ENCODE peak calls at places on chromosomes 3 and 15, in eight cellular contexts. W, H, N, C, I, V, F and G are unnamed samples.

GRCh38 chr3:183306798-183307671 is 54.0 kb downstream of the B3GNT5 start:
- DNase-seq in W (no peak), C (peak; percentile 48), V (peak; percentile 49), N (peak; percentile 87), H (no peak), F (no peak), I (peak; percentile 59), G (no peak)

GRCh38 chr3:53464424-53464823 is 30.0 kb upstream of the CACNA1D start:
- DNase-seq in F (no peak), I (no peak), H (no peak), V (no peak), N (peak; percentile 62), W (no peak), C (peak; percentile 80), G (no peak)

GRCh38 chr3:63582943-63583500 is 69.5 kb upstream of the SNTN start:
- DNase-seq in N (no peak), F (no peak), C (no peak), I (no peak), W (no peak), V (no peak), H (no peak), G (no peak)

GRCh38 chr15:65044724-65045481 is at the start of gene SLC51B:
- DNase-seq in C (peak; percentile 92), I (no peak), V (no peak), F (no peak), H (no peak), W (no peak), N (no peak), G (no peak)

GRCh38 chr15:31384568-31384967 is 57.9 kb downstream of the KLF13 start:
- DNase-seq in N (no peak), F (no peak), W (peak; percentile 53), V (no peak), H (no peak), I (no peak), C (no peak), G (no peak)

GRCh38 chr3:87509401-87509800 is 233.0 kb upstream of the POU1F1 start:
- DNase-seq in H (no peak), C (no peak), W (no peak), N (no peak), V (no peak), F (no peak), I (no peak), G (no peak)

GRCh38 chr15:62883938-62884479 is 158.5 kb upstream of the TPM1 start:
- DNase-seq in H (peak; percentile 96), V (no peak), F (no peak), I (no peak), W (no peak), N (no peak), C (no peak), G (no peak)

GRCh38 chr15:51621155-51621554 is 1.4 kb downstream of the DMXL2 start:
- DNase-seq in H (no peak), W (no peak), N (no peak), F (no peak), I (no peak), C (no peak), V (no peak), G (no peak)

GRCh38 chr15:66099950-66100671 is 153.4 kb downstream of the MEGF11 start:
- DNase-seq in N (no peak), V (no peak), C (peak; percentile 36), I (no peak), W (no peak), H (no peak), F (no peak), G (no peak)

GRCh38 chr3:124057453-124057852 is 65.5 kb upstream of the ROPN1 start:
- DNase-seq in H (no peak), W (no peak), C (no peak), F (no peak), V (no peak), N (no peak), I (no peak), G (no peak)

GRCh38 chr3:18738393-18739097 is 313.4 kb upstream of the SATB1 start:
- DNase-seq in V (no peak), F (no peak), I (no peak), C (no peak), N (no peak), W (no peak), H (no peak), G (no peak)